ENCODE peak calls at places on chromosome 9, in nine cellular contexts. F is SK-MEL-5; Z is posterior cingulate gyrus; S is stimulated activated CD4-positive, alpha-beta T cell treated with anti-CD3 and anti-CD28 coated beads, TNF-alpha, amount 100 ng/mL, for 4 hours; X is CD4-positive, alpha-beta T cell; U is AG04449; Q is activated T-helper 9 cell treated with anti-CD3 and anti-CD28 coated beads, Interleukin-2, amount 50 U/mL, for 16 hours; C is nephron progenitor cell; L is central memory CD8-positive, alpha-beta T cell. M is an unnamed sample.

GRCh38 chr9:87766697-87767096 is 40.8 kb downstream of the CTSL start:
- DNase-seq in S (no peak), F (no peak), Q (no peak), Z (no peak), C (no peak), U (no peak), X (no peak), L (no peak), M (peak)

GRCh38 chr9:116342071-116342470 is 188.5 kb downstream of the PAPPA start:
- DNase-seq in S (no peak), Q (no peak), C (no peak), F (peak), X (no peak), U (no peak), Z (no peak), L (no peak), M (no peak)

GRCh38 chr9:133945977-133946753 is 46.0 kb downstream of the VAV2 start:
- DNase-seq in S (no peak), L (no peak), X (no peak), Z (peak), C (peak), U (no peak), F (no peak), Q (no peak), M (no peak)

GRCh38 chr9:136665704-136666363 is 3.1 kb downstream of the EGFL7 start:
- DNase-seq in Q (no peak), X (no peak), C (peak), U (no peak), Z (no peak), L (no peak), S (no peak), F (peak), M (no peak)

GRCh38 chr9:117744856-117745389 is 40.7 kb downstream of the TLR4 start:
- DNase-seq in L (no peak), C (no peak), Z (peak), S (no peak), F (no peak), Q (no peak), U (no peak), X (no peak), M (peak)

GRCh38 chr9:83066771-83067170 is 3.8 kb upstream of the RASEF start:
- DNase-seq in S (no peak), L (no peak), F (peak), C (no peak), Z (no peak), X (no peak), U (peak), Q (no peak), M (no peak)

GRCh38 chr9:110197330-110198187 is 10.4 kb downstream of the C9orf152 start:
- DNase-seq in Z (no peak), X (no peak), U (no peak), F (no peak), Q (no peak), S (no peak), C (no peak), L (no peak), M (no peak)

GRCh38 chr9:129333961-129334743 is 156.1 kb upstream of the IER5L start:
- DNase-seq in S (no peak), F (peak), Q (no peak), C (peak), L (no peak), U (peak), X (peak), Z (peak), M (no peak)

GRCh38 chr9:106481003-106481614 is 381.9 kb upstream of the ZNF462 start:
- DNase-seq in X (no peak), Q (no peak), F (no peak), S (no peak), U (no peak), C (no peak), L (no peak), Z (no peak), M (no peak)

GRCh38 chr9:123358181-123358894 is 2.3 kb downstream of the CRB2 start:
- DNase-seq in F (no peak), C (no peak), X (no peak), Z (peak), S (no peak), U (no peak), Q (no peak), L (no peak), M (no peak)

GRCh38 chr9:71725590-71726338 is 42.5 kb downstream of the CEMIP2 start:
- DNase-seq in U (no peak), L (no peak), Q (no peak), S (no peak), C (no peak), X (no peak), Z (no peak), F (peak), M (no peak)

GRCh38 chr9:92616199-92617129 is 53.5 kb downstream of the IPPK start:
- DNase-seq in F (no peak), C (no peak), L (no peak), Q (no peak), S (no peak), Z (no peak), X (no peak), U (no peak), M (no peak)